ENCODE peak calls at places on chromosomes 1 and 21, in four cellular contexts. O, M, V and C are unnamed samples.

GRCh38 chr1:42319871-42320484 is 15.1 kb downstream of the FOXJ3 start:
- DNase-seq in O (no peak), M (no peak), V (no peak), C (no peak)

GRCh38 chr1:111364690-111365089 is 62.8 kb downstream of the OVGP1 start:
- DNase-seq in O (no peak), V (no peak), M (no peak), C (no peak)

GRCh38 chr21:36171741-36172331 is 15.2 kb downstream of the DOP1B start:
- DNase-seq in M (no peak), V (no peak), O (no peak), C (no peak)

GRCh38 chr1:88983791-88984552 is 8.5 kb downstream of the KYAT3 start:
- DNase-seq in O (no peak), V (no peak), M (no peak), C (no peak)

GRCh38 chr1:210796421-210796820 is 337.5 kb downstream of the KCNH1 start:
- DNase-seq in M (no peak), V (no peak), O (no peak), C (no peak)

GRCh38 chr1:204191481-204191880 is 4.8 kb downstream of the KISS1 start:
- DNase-seq in V (no peak), M (peak; percentile 75), O (no peak), C (no peak)

GRCh38 chr21:14614287-14614686 is 68.2 kb upstream of the SAMSN1 start:
- DNase-seq in M (no peak), V (no peak), O (no peak), C (no peak)

GRCh38 chr1:200366577-200367253 is 43.1 kb downstream of the ZNF281 start:
- DNase-seq in M (no peak), V (no peak), O (no peak), C (no peak)

GRCh38 chr21:46095814-46096595 is 1.9 kb upstream of the COL6A2 start:
- DNase-seq in M (no peak), O (no peak), V (no peak), C (peak; percentile 31)

GRCh38 chr21:44939532-44940115 is at the start of gene SLX9:
- DNase-seq in V (no peak), M (peak; percentile 75), O (peak; percentile 71), C (peak; percentile 84)

GRCh38 chr1:68819190-68819829 is 322.4 kb upstream of the DEPDC1 start:
- DNase-seq in O (no peak), V (no peak), M (no peak), C (no peak)

GRCh38 chr1:221188531-221188930 is 309.3 kb downstream of the HLX start:
- DNase-seq in O (no peak), M (no peak), V (no peak), C (no peak)

GRCh38 chr1:214453109-214453722 is 98.2 kb downstream of the PTPN14 start:
- DNase-seq in V (peak; percentile 64), M (no peak), O (no peak), C (no peak)

GRCh38 chr21:45528028-45528705 is 14.1 kb downstream of the SLC19A1 start:
- DNase-seq in V (no peak), M (no peak), O (no peak), C (no peak)

GRCh38 chr21:42227909-42228708 is 9.2 kb downstream of the ABCG1 start:
- DNase-seq in O (no peak), M (no peak), V (peak; percentile 13), C (no peak)

GRCh38 chr1:98325646-98326441 is 335.7 kb upstream of the SNX7 start:
- DNase-seq in M (no peak), V (peak; percentile 75), O (no peak), C (no peak)

GRCh38 chr1:242455052-242455361 is 69.5 kb downstream of the PLD5 start:
- DNase-seq in O (no peak), V (no peak), M (no peak), C (no peak)

GRCh38 chr1:167293057-167293456 is 72.4 kb downstream of the POU2F1 start:
- DNase-seq in O (no peak), V (no peak), M (no peak), C (no peak)

GRCh38 chr1:81689531-81689941 is 111.2 kb upstream of the ADGRL2 start:
- DNase-seq in V (peak; percentile 60), O (no peak), M (no peak), C (no peak)